ENCODE peak calls at places on chromosomes 3 and 15, in five cellular contexts. R is DND-41, H is endodermal cell, W is tibial artery, Y is fibroblast of lung. C is an unnamed sample.
A peak's percentile ranks its signal among the peaks of the same experiment; 100 is the strongest.

GRCh38 chr3:21621396-21621695 is 129.7 kb downstream of the ZNF385D start:
- DNase-seq in R (no peak), H (no peak), W (no peak), Y (peak; percentile 81), C (no peak)

GRCh38 chr15:23877502-23878412 is 190.7 kb upstream of the NDN start:
- DNase-seq in R (peak; percentile 47), H (peak; percentile 92), W (no peak), Y (peak; percentile 14), C (no peak)

GRCh38 chr3:17910922-17911321 is 168.5 kb upstream of the TBC1D5 start:
- DNase-seq in R (no peak), H (no peak), W (no peak), Y (no peak), C (no peak)

GRCh38 chr15:81155375-81156218 is 21.5 kb downstream of the CFAP161 start:
- DNase-seq in R (peak; percentile 11), H (peak; percentile 61), W (peak; percentile 71), Y (peak; percentile 87), C (no peak)

GRCh38 chr15:51737538-51738305 is at the start of gene LYSMD2:
- DNase-seq in R (peak; percentile 71), H (peak; percentile 80), W (peak; percentile 79), Y (peak; percentile 40), C (no peak)

GRCh38 chr3:159560214-159561004 is 428.2 kb upstream of the IL12A start:
- DNase-seq in R (no peak), H (peak; percentile 54), W (no peak), Y (no peak), C (no peak)

GRCh38 chr3:10646531-10647335 is 141.3 kb upstream of the ATP2B2 start:
- DNase-seq in R (no peak), H (no peak), W (no peak), Y (no peak), C (no peak)

GRCh38 chr3:139121513-139122220 is 77.0 kb upstream of the PRR23C start:
- DNase-seq in R (no peak), H (no peak), W (no peak), Y (peak; percentile 63), C (no peak)

GRCh38 chr15:35460616-35461015 is 85.3 kb downstream of the DPH6 start:
- DNase-seq in R (no peak), H (no peak), W (no peak), Y (no peak), C (no peak)

GRCh38 chr3:53150247-53151085 is 10.5 kb upstream of the PRKCD start:
- DNase-seq in R (no peak), H (no peak), W (peak; percentile 43), Y (peak; percentile 45), C (no peak)

GRCh38 chr3:62876064-62876463 is 848 bp upstream of the CADPS start:
- DNase-seq in R (peak; percentile 11), H (peak; percentile 94), W (no peak), Y (peak; percentile 52), C (no peak)

GRCh38 chr3:139906441-139906840 is 28.5 kb upstream of the CLSTN2 start:
- DNase-seq in R (no peak), H (peak; percentile 77), W (no peak), Y (peak; percentile 4), C (no peak)

GRCh38 chr3:52891164-52891563 is 6.2 kb downstream of the STIMATE start:
- DNase-seq in R (no peak), H (no peak), W (no peak), Y (no peak), C (no peak)

GRCh38 chr3:126121632-126122031 is 37.7 kb upstream of the SLC41A3 start:
- DNase-seq in R (no peak), H (peak; percentile 44), W (no peak), Y (no peak), C (no peak)

GRCh38 chr15:71804226-71804625 is 6.1 kb upstream of the NR2E3 start:
- DNase-seq in R (no peak), H (no peak), W (no peak), Y (no peak), C (no peak)

GRCh38 chr3:71495708-71496472 is 87.6 kb downstream of the FOXP1 start:
- DNase-seq in R (no peak), H (peak; percentile 64), W (no peak), Y (peak; percentile 65), C (peak; percentile 79)

GRCh38 chr3:6508410-6508759 is 352.5 kb upstream of the GRM7 start:
- DNase-seq in R (no peak), H (no peak), W (no peak), Y (no peak), C (no peak)

GRCh38 chr3:72134989-72135451 is 350.1 kb upstream of the PROK2 start:
- DNase-seq in R (no peak), H (no peak), W (no peak), Y (no peak), C (no peak)

GRCh38 chr15:70260580-70260979 is 162.9 kb upstream of the TLE3 start:
- DNase-seq in R (no peak), H (no peak), W (no peak), Y (no peak), C (no peak)

GRCh38 chr3:188937389-188937788 is 234.4 kb upstream of the TPRG1 start:
- DNase-seq in R (no peak), H (no peak), W (no peak), Y (no peak), C (no peak)

GRCh38 chr3:140050977-140051957 is 116.3 kb downstream of the CLSTN2 start:
- DNase-seq in R (no peak), H (peak; percentile 70), W (no peak), Y (no peak), C (no peak)

GRCh38 chr15:78301813-78302212 is 2.4 kb upstream of the SKIC8 start:
- DNase-seq in R (no peak), H (no peak), W (no peak), Y (no peak), C (no peak)

GRCh38 chr15:37087050-37087691 is 13.2 kb downstream of the MEIS2 start:
- DNase-seq in R (no peak), H (no peak), W (no peak), Y (no peak), C (no peak)

GRCh38 chr15:37090543-37091175 is 9.7 kb downstream of the MEIS2 start:
- DNase-seq in R (no peak), H (no peak), W (no peak), Y (no peak), C (no peak)

GRCh38 chr15:37086120-37086519 is 14.2 kb downstream of the MEIS2 start:
- DNase-seq in R (no peak), H (no peak), W (no peak), Y (no peak), C (no peak)

GRCh38 chr15:37086521-37086920 is 13.8 kb downstream of the MEIS2 start:
- DNase-seq in R (no peak), H (no peak), W (no peak), Y (no peak), C (no peak)

DNA sequence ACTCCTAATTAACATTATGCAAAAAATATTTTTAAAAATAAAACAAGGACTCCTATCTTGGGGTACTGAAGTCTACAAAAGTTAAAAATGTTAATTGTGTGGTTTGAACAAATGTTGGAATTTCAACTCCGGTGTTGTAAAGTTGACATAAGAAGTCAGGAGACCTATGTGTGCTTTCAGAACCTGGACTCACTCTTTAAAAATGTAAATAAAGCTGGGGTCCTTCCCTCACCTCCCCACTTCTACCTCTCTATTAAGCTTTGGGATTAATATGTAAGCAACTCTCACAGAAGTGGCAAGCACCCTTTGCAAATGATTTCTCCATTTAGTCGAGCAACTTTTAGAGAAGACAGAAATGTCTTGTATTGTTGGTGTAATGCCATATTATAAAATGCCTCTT is 11.9 kb downstream of the MEIS2 start:
- DNase-seq in R (no peak), H (no peak), W (no peak), Y (no peak), C (no peak)
- H3K36me3 ChIP-seq in R (no peaks in the 10 kb centered on the region), H (no peaks in the 10 kb centered on the region), W (peaks cover 6% of the 10 kb centered on the region), Y (peaks cover 2% of the 10 kb centered on the region), C (peaks cover 8% of the 10 kb centered on the region)

DNA sequence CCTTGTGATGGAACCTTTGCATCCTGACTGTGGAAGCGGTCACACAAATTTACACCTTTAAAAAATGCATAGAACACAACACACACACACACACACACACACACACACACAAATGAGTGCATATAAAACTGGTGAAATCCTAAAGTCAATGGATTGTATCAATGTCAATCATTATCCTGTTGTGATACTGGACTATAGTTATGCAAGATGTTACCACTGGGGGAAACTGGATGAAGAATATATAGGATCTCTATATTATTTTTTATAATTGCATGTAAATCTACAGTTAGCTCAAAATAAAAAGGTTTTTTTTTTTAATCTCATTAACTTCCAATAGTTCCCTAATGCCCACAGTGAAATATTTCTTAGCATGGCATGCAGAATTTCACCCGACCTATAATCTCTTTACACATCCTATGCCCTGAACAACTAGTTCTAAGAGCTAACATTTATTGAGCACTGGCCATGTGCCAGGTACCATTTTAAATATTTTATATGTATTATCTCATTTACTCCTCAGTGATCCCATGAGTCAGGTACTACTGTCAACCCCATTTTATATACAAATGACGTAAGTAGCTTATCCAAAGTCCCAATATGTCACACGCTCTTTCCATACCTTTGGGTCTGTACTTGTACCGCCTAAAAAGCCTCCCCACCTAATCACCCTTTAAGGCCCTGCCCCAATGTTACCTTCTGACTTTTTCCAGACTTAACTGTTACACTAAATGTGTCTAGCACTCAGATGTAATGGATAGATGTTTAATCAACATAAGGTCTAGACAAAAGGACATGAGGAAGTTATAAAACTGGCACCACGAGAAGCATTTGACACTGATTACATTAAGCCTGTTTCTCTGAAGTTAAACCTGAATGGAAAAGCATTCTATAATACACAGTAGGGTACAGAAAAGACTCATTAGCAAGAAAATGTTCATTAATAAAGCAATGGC is 5.5 kb downstream of the ABCC5 start:
- DNase-seq in R (no peak), H (no peak), W (no peak), Y (no peak), C (no peak)
- H3K36me3 ChIP-seq in R (peaks cover 42% of the 10 kb centered on the region), H (peaks cover 27% of the 10 kb centered on the region), W (peaks cover 13% of the 10 kb centered on the region), Y (no peaks in the 10 kb centered on the region), C (peaks cover 1% of the 10 kb centered on the region)

GRCh38 chr15:73573071-73573470 is 60.1 kb downstream of the NPTN start:
- DNase-seq in R (no peak), H (no peak), W (no peak), Y (no peak), C (no peak)

GRCh38 chr15:73572296-73572695 is 60.9 kb downstream of the NPTN start:
- DNase-seq in R (no peak), H (no peak), W (no peak), Y (no peak), C (no peak)

GRCh38 chr15:73575636-73576247 is 57.4 kb downstream of the NPTN start:
- DNase-seq in R (no peak), H (no peak), W (no peak), Y (no peak), C (peak; percentile 14)

GRCh38 chr15:73571346-73571745 is 61.8 kb downstream of the NPTN start:
- DNase-seq in R (no peak), H (no peak), W (no peak), Y (no peak), C (no peak)

DNA sequence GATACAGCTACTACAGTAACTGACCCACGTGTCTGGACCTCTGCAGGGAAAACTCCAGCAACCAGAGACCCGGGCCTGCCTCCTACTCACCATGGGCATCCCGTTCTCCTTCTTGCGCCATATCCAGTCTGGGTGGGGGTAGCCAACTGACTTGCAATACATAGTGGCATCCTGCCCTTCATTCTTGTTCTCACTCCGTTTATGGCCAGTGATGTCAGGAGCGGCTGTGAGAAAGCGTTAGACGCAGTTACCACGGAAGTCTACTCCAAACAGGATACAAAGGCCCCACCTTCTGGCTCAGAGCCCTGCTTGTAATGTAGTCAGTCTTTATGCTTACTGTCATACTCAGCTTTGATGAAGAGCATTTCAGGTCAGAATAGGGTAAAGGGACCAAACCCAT is 59.6 kb downstream of the NPTN start:
- DNase-seq in R (no peak), H (no peak), W (no peak), Y (peak; percentile 94), C (peak; percentile 60)
- H3K36me3 ChIP-seq in R (peaks cover 60% of the 10 kb centered on the region), H (peaks cover 68% of the 10 kb centered on the region), W (peaks cover 69% of the 10 kb centered on the region), Y (peaks cover 12% of the 10 kb centered on the region), C (peaks cover 22% of the 10 kb centered on the region)

GRCh38 chr15:50298340-50298739 is 32.8 kb upstream of the HDC start:
- DNase-seq in R (no peak), H (no peak), W (no peak), Y (no peak), C (no peak)
- H3K36me3 ChIP-seq in R (peaks cover 56% of the 10 kb centered on the region), H (peaks cover 73% of the 10 kb centered on the region), W (peaks cover 38% of the 10 kb centered on the region), Y (peaks cover 2% of the 10 kb centered on the region), C (no peaks in the 10 kb centered on the region)